ENCODE peak calls at places on chromosomes 1 and 21, in seven cellular contexts. K is HCT116, U is bronchial epithelial cell, C is HFF-Myc, W is gastrocnemius medialis, T is left ventricle myocardium inferior, V is AG04449. Q is an unnamed sample.
A peak's percentile ranks its signal among the peaks of the same experiment; 100 is the strongest.

GRCh38 chr1:168301664-168302320 is 21.1 kb downstream of the TBX19 start:
- DNase-seq in K (peak; percentile 57), U (peak; percentile 97), C (peak; percentile 39), W (no peak), T (no peak), V (peak; percentile 53), Q (no peak)

GRCh38 chr1:56360021-56360420 is 219.3 kb downstream of the PLPP3 start:
- DNase-seq in K (no peak), U (no peak), C (no peak), W (no peak), T (no peak), V (peak; percentile 23), Q (no peak)

GRCh38 chr1:48493970-48494769 is 22.2 kb upstream of the SPATA6 start:
- DNase-seq in K (no peak), U (peak; percentile 60), C (peak; percentile 72), W (no peak), T (no peak), V (peak; percentile 68), Q (no peak)

GRCh38 chr1:212458817-212459216 is 26.1 kb downstream of the NENF start:
- DNase-seq in K (no peak), U (no peak), C (no peak), W (no peak), T (no peak), V (no peak), Q (no peak)

GRCh38 chr21:35142036-35142825 is 93.1 kb upstream of the RUNX1 start:
- DNase-seq in K (no peak), U (no peak), C (no peak), W (no peak), T (no peak), V (no peak), Q (no peak)

GRCh38 chr1:245098924-245099323 is 55.9 kb upstream of the KIF26B start:
- DNase-seq in K (no peak), U (no peak), C (no peak), W (no peak), T (no peak), V (no peak), Q (no peak)

GRCh38 chr1:14969006-14969405 is 184.5 kb upstream of the TMEM51 start:
- DNase-seq in K (no peak), U (no peak), C (no peak), W (no peak), T (no peak), V (no peak), Q (no peak)

GRCh38 chr1:228282329-228283042 is 74.6 kb downstream of the OBSCN start:
- DNase-seq in K (no peak), U (no peak), C (no peak), W (peak; percentile 69), T (no peak), V (no peak), Q (no peak)

GRCh38 chr1:81547912-81548303 is 252.8 kb upstream of the ADGRL2 start:
- DNase-seq in K (no peak), U (no peak), C (no peak), W (no peak), T (no peak), V (no peak), Q (no peak)

GRCh38 chr1:218983848-218984247 is 189.8 kb upstream of the LYPLAL1 start:
- DNase-seq in K (no peak), U (no peak), C (no peak), W (no peak), T (no peak), V (no peak), Q (no peak)

GRCh38 chr1:239434181-239434580 is 47.8 kb downstream of the CHRM3 start:
- DNase-seq in K (no peak), U (peak; percentile 77), C (no peak), W (no peak), T (no peak), V (no peak), Q (no peak)

GRCh38 chr1:90176530-90176929 is 181.6 kb downstream of the ZNF326 start:
- DNase-seq in K (no peak), U (peak; percentile 77), C (no peak), W (no peak), T (no peak), V (no peak), Q (no peak)

GRCh38 chr1:63904826-63905225 is 131.0 kb downstream of the ROR1 start:
- DNase-seq in K (no peak), U (no peak), C (no peak), W (no peak), T (no peak), V (no peak), Q (no peak)

GRCh38 chr1:209513226-209513625 is 70.3 kb upstream of the CAMK1G start:
- DNase-seq in K (peak; percentile 48), U (peak; percentile 79), C (peak; percentile 12), W (no peak), T (no peak), V (no peak), Q (no peak)

GRCh38 chr1:94209982-94210381 is 27.4 kb downstream of the ARHGAP29 start:
- DNase-seq in K (no peak), U (no peak), C (no peak), W (no peak), T (no peak), V (no peak), Q (no peak)

GRCh38 chr1:72037745-72038343 is 244.5 kb downstream of the NEGR1 start:
- DNase-seq in K (peak; percentile 4), U (peak; percentile 53), C (peak; percentile 7), W (no peak), T (no peak), V (no peak), Q (no peak)

GRCh38 chr1:228867093-228867950 is 132.0 kb downstream of the RHOU start:
- DNase-seq in K (no peak), U (no peak), C (no peak), W (no peak), T (no peak), V (no peak), Q (no peak)

GRCh38 chr1:221759436-221759835 is 17.5 kb upstream of the DUSP10 start:
- DNase-seq in K (no peak), U (peak; percentile 65), C (no peak), W (no peak), T (no peak), V (peak; percentile 21), Q (no peak)

GRCh38 chr21:30612132-30612531 is 1.6 kb downstream of the KRTAP6-1 start:
- DNase-seq in K (no peak), U (no peak), C (no peak), W (no peak), T (no peak), V (no peak), Q (no peak)

GRCh38 chr1:239816090-239816812 is 275.4 kb upstream of the FMN2 start:
- DNase-seq in K (no peak), U (peak; percentile 77), C (no peak), W (no peak), T (no peak), V (peak; percentile 9), Q (no peak)

DNA sequence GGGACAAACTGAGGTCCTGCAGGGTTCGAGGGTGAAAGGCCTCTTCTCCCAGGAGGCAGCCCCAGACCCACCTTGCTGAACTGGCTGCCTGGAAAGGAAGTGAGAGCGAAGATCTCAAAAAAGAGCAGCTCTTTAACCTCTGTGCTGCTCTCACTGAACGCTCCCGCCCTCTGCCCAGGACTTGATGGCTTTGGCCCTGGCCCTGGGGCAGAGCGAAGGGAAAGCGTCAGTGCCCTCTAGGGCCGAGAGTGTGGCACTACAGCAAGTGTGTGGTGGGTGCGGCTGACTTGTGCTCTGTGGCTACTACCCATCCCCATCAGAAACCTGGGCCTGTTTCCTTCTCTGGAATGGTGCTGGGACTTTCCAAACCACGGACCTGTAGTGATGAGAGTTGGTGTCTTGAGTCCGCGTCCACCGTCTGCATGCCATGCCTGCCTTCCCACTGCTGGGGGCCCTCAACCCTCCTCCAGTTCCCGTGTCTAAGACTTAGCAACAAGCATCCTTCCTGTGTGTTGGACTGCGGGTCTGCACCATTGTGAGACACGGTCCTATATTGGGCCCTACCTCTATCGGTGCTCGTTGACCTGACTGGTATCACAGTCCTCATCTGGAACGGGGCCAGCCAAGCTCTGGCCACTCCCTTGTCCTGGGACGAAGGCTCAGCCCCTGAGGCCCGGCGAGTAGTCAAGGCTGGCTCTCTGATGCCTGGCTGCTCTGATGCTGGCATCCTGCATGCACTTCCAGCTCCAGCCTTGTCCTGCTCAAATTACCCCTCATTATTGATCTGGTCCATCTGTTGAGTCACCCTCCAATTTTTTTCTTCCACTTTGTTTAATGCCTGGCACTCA is 180.3 kb downstream of the DISC1 start:
- DNase-seq in K (peak; percentile 36), U (peak; percentile 34), C (no peak), W (peak; percentile 15), T (peak; percentile 34), V (no peak), Q (peak; percentile 19)
- TF ChIP-seq CTCF in K (peak; percentile 89), U (peak; percentile 90), C (peak; percentile 65), W (peak; percentile 75), T (peak; percentile 64), V (peak; percentile 45), Q (no peak)

DNA sequence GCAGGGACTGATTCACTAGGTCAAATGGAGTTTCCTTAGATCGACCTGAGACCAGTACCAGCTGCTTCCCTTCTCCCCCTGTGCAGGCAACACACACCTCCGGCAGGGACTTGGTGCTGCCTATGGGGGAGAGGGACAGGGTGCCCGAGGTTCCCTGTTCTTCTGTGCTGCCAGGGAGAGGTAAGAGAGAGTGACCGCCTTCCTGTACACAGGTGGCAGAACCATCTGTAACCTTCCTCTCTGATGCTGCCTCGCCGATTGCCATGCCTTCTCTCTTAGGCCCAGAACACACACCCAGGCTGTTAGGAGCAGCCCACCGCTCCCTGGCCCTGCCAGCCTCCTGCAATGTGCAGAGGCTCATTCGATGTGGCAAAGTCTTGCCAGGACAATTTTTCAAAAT is 9.3 kb downstream of the MYOC start:
- DNase-seq in K (no peak), U (no peak), C (no peak), W (no peak), T (no peak), V (no peak), Q (no peak)
- TF ChIP-seq CTCF in K (no peak), U (no peak), C (no peak), W (no peak), T (no peak), V (no peak), Q (no peak)

GRCh38 chr21:15894596-15894995 is 164.8 kb downstream of the USP25 start:
- DNase-seq in K (no peak), U (peak; percentile 20), C (no peak), W (no peak), T (no peak), V (no peak), Q (no peak)
- TF ChIP-seq CTCF in K (no peak), U (peak; percentile 4), C (peak; percentile 3), W (no peak), T (peak; percentile 53), V (peak; percentile 7), Q (no peak)

DNA sequence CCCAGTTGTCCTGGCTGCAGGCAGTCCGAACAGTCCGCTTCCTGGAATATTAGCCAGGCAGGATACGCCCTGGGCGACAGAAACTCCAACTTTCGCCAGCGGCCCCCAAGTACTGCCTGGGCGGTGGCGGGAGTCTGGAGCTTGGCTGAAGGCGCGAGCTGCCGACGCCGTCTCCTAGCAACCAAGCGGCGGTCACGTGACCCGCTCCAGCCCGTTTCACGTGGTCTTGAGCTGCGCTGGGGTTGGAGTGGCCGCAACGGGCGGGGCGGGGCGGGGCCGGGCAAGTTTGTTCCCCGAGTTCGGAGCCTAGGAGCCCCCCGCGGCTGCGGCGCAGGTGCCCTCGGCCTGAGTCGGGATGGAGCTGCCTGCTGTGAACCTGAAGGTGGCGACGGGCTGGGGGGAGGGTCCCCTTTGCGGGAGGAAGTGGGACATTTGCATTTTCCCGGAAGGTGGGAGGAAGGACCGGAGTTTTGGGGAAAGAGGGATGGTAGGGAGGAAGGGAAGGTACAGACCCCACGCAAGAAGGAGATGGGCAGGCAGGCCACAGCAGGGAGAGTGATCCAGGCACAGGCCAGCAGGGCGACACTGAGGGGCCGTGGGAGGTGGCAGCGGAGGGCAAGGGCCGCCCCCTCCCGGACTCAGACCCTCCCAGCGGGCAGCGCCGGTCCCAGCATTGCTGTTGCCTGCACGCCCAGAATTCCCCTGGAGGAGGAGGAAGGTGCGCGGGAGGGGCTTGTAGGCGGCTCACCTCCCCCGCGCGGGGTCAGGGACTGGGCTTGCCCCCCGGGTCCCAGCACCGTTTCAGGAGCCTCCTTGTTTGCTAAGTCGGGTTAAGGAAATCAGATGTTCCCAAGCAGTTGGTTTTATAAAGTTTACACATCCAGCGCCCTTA is at the start of gene AGTRAP:
- DNase-seq in K (peak; percentile 82), U (peak; percentile 83), C (peak; percentile 70), W (peak; percentile 93), T (peak; percentile 98), V (no peak), Q (peak; percentile 80)
- TF ChIP-seq CTCF in K (peak; percentile 11), U (peak; percentile 16), C (no peak), W (peak; percentile 27), T (peak; percentile 21), V (peak; percentile 21), Q (no peak)

Q was measured in activated B cell treated with CpG ODN at 0.5 μM for 24 hours.